ENCODE peak calls at places on chromosomes 2 and 18, in nine cellular contexts. T is PC-9, U is pancreas, S is adrenal gland, Y is MM.1S, L is neural progenitor cell, A is body of pancreas, P is uterus, B is upper lobe of right lung. N is an unnamed sample.

GRCh38 chr2:188721231-188721630 is 252.9 kb upstream of the COL3A1 start:
- DNase-seq in T (no peak), U (no peak), S (no peak), Y (no peak), L (no peak), A (no peak), P (no peak), B (no peak), N (peak; percentile 40)

GRCh38 chr2:159362816-159363251 is 76.3 kb upstream of the WDSUB1 start:
- DNase-seq in T (no peak), U (no peak), S (no peak), Y (no peak), L (no peak), A (no peak), P (no peak), B (no peak), N (no peak)

GRCh38 chr2:197952540-197953202 is 148.3 kb downstream of the PLCL1 start:
- DNase-seq in T (no peak), U (no peak), S (no peak), Y (no peak), L (no peak), A (no peak), P (no peak), B (no peak), N (peak; percentile 69)

GRCh38 chr18:40984856-40985255 is 970.2 kb upstream of the PIK3C3 start:
- DNase-seq in T (no peak), U (no peak), S (no peak), Y (no peak), L (no peak), A (no peak), P (no peak), B (no peak), N (no peak)

GRCh38 chr2:202361133-202361532 is 15.0 kb upstream of the BMPR2 start:
- DNase-seq in T (no peak), U (no peak), S (no peak), Y (no peak), L (no peak), A (no peak), P (no peak), B (no peak), N (no peak)

GRCh38 chr2:16368328-16368727 is 297.3 kb downstream of the CYRIA start:
- DNase-seq in T (no peak), U (no peak), S (no peak), Y (no peak), L (no peak), A (no peak), P (no peak), B (no peak), N (no peak)

GRCh38 chr18:68467966-68468365 is 246.9 kb downstream of the TMX3 start:
- DNase-seq in T (no peak), U (no peak), S (no peak), Y (peak; percentile 86), L (no peak), A (no peak), P (no peak), B (no peak), N (no peak)

GRCh38 chr2:86441392-86441788 is 219 bp downstream of the KDM3A start:
- DNase-seq in T (no peak), U (no peak), S (no peak), Y (no peak), L (no peak), A (no peak), P (no peak), B (no peak), N (no peak)

GRCh38 chr2:226115102-226115831 is 684.4 kb downstream of the IRS1 start:
- DNase-seq in T (peak; percentile 94), U (no peak), S (no peak), Y (no peak), L (no peak), A (no peak), P (no peak), B (no peak), N (no peak)

GRCh38 chr2:144322379-144322778 is 197.5 kb downstream of the ZEB2 start:
- DNase-seq in T (no peak), U (no peak), S (no peak), Y (no peak), L (no peak), A (no peak), P (no peak), B (no peak), N (peak; percentile 20)

GRCh38 chr2:71613953-71614925 is 160.9 kb downstream of the DYSF start:
- DNase-seq in T (no peak), U (peak; percentile 29), S (peak; percentile 11), Y (no peak), L (no peak), A (no peak), P (no peak), B (peak; percentile 44), N (no peak)

GRCh38 chr18:48990497-48991298 is 39.9 kb upstream of the SMAD7 start:
- DNase-seq in T (peak; percentile 82), U (no peak), S (peak; percentile 70), Y (no peak), L (no peak), A (no peak), P (no peak), B (no peak), N (peak; percentile 48)

GRCh38 chr2:240999001-240999791 is 778 bp downstream of the SNED1 start:
- DNase-seq in T (no peak), U (peak; percentile 83), S (peak; percentile 63), Y (no peak), L (peak; percentile 53), A (peak; percentile 56), P (peak; percentile 15), B (peak; percentile 73), N (peak; percentile 44)

GRCh38 chr2:165018207-165018606 is 62.9 kb upstream of the SLC38A11 start:
- DNase-seq in T (no peak), U (no peak), S (no peak), Y (no peak), L (peak; percentile 69), A (no peak), P (no peak), B (no peak), N (peak; percentile 24)

GRCh38 chr2:88452980-88453582 is 588 bp upstream of the FOXI3 start:
- DNase-seq in T (no peak), U (no peak), S (no peak), Y (peak; percentile 46), L (peak; percentile 64), A (no peak), P (no peak), B (peak; percentile 26), N (peak; percentile 16)

GRCh38 chr18:79560861-79561210 is 118.8 kb upstream of the CTDP1 start:
- DNase-seq in T (no peak), U (no peak), S (no peak), Y (no peak), L (no peak), A (no peak), P (no peak), B (no peak), N (no peak)

GRCh38 chr2:52084760-52085159 is 1052.8 kb upstream of the NRXN1 start:
- DNase-seq in T (no peak), U (no peak), S (no peak), Y (no peak), L (no peak), A (no peak), P (no peak), B (no peak), N (no peak)

GRCh38 chr2:177264209-177264538 is 353 bp downstream of the NFE2L2 start:
- DNase-seq in T (no peak), U (peak; percentile 86), S (no peak), Y (peak; percentile 43), L (peak; percentile 75), A (peak; percentile 44), P (no peak), B (peak; percentile 82), N (no peak)

GRCh38 chr2:96874099-96874831 is 4.4 kb upstream of the SEMA4C start:
- DNase-seq in T (peak; percentile 55), U (no peak), S (no peak), Y (no peak), L (no peak), A (no peak), P (no peak), B (no peak), N (no peak)

GRCh38 chr18:75915941-75916640 is 488.6 kb upstream of the SMIM21 start:
- DNase-seq in T (no peak), U (peak; percentile 68), S (peak; percentile 42), Y (no peak), L (peak; percentile 96), A (peak; percentile 49), P (no peak), B (no peak), N (peak; percentile 77)

DNA sequence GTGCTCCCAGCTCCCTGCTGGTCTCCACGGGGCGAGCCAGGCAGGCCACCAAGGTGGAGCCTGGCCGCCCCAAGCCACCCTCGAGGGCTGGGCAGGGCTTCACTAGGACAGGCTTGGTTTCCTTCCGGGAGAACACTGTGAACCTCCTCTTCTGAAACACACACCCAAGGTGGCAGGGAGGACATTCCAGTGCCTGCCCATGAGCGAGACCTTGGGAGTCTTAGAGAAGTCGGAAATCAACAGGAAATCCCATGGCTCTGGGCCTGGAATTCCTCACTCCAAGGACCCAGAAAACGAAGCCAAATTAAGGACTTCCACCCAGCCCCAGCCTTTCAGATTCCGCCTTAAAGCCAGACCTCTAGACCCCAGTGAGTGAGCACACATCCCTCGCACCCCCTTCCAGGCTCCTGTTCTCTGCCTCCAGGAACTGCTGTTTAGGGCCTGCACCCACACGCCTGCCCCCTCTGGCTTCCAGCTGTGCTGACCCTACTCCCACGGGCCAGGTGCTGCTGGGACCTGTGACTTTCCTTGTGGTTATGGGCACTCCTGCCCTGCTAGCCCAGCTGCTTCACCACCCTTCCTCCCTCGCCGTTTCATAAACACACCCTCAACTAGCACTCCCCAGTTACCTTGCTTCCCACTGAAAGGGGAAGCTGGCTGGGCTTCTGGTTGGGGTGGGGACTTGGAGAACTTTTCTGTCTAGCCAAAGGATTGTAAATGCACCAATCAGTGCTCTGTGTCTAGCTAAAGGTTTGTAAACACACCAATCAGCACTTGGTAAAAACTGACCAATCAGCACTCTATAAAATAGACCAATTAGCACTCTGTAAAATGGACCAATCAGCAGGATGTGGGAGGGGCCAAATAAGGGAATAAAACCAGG is 13.7 kb downstream of the GPR17 start:
- DNase-seq in T (no peak), U (no peak), S (no peak), Y (no peak), L (no peak), A (no peak), P (peak; percentile 72), B (peak; percentile 62), N (peak; percentile 44)
- H3K27ac ChIP-seq in T (no peak overlapping the region), U (no peak overlapping the region), S (peak overlapping the region; percentile 41), Y (no peak overlapping the region), L (no peak overlapping the region), A (peak overlapping the region; percentile 44), P (peak overlapping the region; percentile 55), B (peak overlapping the region; percentile 73), N (no peak overlapping the region)

GRCh38 chr2:49236316-49236715 is 82.0 kb upstream of the FSHR start:
- DNase-seq in T (no peak), U (no peak), S (no peak), Y (no peak), L (no peak), A (no peak), P (no peak), B (no peak), N (no peak)
- H3K4me1 ChIP-seq in T (no peaks in the 10 kb centered on the region), U (no peaks in the 10 kb centered on the region), S (no peaks in the 10 kb centered on the region), Y (no peaks in the 10 kb centered on the region), L (no peaks in the 10 kb centered on the region), A (no peaks in the 10 kb centered on the region), P (no peaks in the 10 kb centered on the region), B (no peaks in the 10 kb centered on the region), N (no peaks in the 10 kb centered on the region)

GRCh38 chr2:232854082-232854481 is 16.0 kb upstream of the SNORC start:
- DNase-seq in T (peak; percentile 92), U (no peak), S (no peak), Y (no peak), L (no peak), A (no peak), P (no peak), B (peak; percentile 69), N (no peak)
- H3K36me3 ChIP-seq in T (peaks cover 64% of the 10 kb centered on the region), U (peaks cover 57% of the 10 kb centered on the region), S (peaks cover 67% of the 10 kb centered on the region), Y (no peaks in the 10 kb centered on the region), L (no peaks in the 10 kb centered on the region), A (peaks cover 4% of the 10 kb centered on the region), P (no peaks in the 10 kb centered on the region), B (peaks cover 68% of the 10 kb centered on the region), N (peaks cover 52% of the 10 kb centered on the region)

GRCh38 chr2:207633686-207634085 is 8.5 kb upstream of the METTL21A start:
- DNase-seq in T (no peak), U (no peak), S (no peak), Y (no peak), L (no peak), A (no peak), P (no peak), B (no peak), N (no peak)
- H3K27ac ChIP-seq in T (peak overlapping the region; percentile 96), U (no peak overlapping the region), S (no peak overlapping the region), Y (no peak overlapping the region), L (no peak overlapping the region), A (no peak overlapping the region), P (no peak overlapping the region), B (no peak overlapping the region), N (no peak overlapping the region)

N was measured in cardiac muscle cell.